ENCODE peak calls at places on chromosome 16, in four cellular contexts. H is NCI-H2029, G is foreskin fibroblast, T is hepatic stellate cell. Z is an unnamed sample.
A peak's percentile ranks its signal among the peaks of the same experiment; 100 is the strongest.

GRCh38 chr16:168424-168823 is 2.6 kb downstream of the HBM start:
- DNase-seq in G (no peak), H (peak; percentile 60), T (no peak), Z (no peak)

GRCh38 chr16:89906141-89907025 is 12.3 kb upstream of the MC1R start:
- DNase-seq in H (no peak), T (no peak), G (no peak), Z (no peak)

GRCh38 chr16:58013201-58013956 is 12.2 kb downstream of the USB1 start:
- DNase-seq in T (no peak), G (no peak), H (no peak), Z (no peak)

GRCh38 chr16:85557083-85557975 is 55.8 kb upstream of the GSE1 start:
- DNase-seq in H (no peak), G (no peak), T (peak; percentile 55), Z (no peak)

GRCh38 chr16:324451-325334 is 27.8 kb downstream of the AXIN1 start:
- DNase-seq in T (no peak), H (no peak), G (no peak), Z (no peak)

GRCh38 chr16:49457196-49457595 is 83.6 kb downstream of the C16orf78 start:
- DNase-seq in T (no peak), H (no peak), G (no peak), Z (peak; percentile 20)

GRCh38 chr16:85686912-85687591 is 1.7 kb downstream of the GINS2 start:
- DNase-seq in H (no peak), G (no peak), T (no peak), Z (no peak)

GRCh38 chr16:79047337-79047736 is 553.2 kb downstream of the MAF start:
- DNase-seq in G (no peak), T (no peak), H (no peak), Z (no peak)

GRCh38 chr16:24819462-24820040 is 26.2 kb upstream of the SLC5A11 start:
- DNase-seq in H (no peak), T (no peak), G (no peak), Z (no peak)

GRCh38 chr16:24853830-24854229 is 8.1 kb downstream of the SLC5A11 start:
- DNase-seq in G (peak; percentile 59), T (no peak), H (no peak), Z (peak; percentile 35)

Z was measured in SJSA1.